ENCODE peak calls at places on chromosome 4, in six cellular contexts. One of them, this sample, is unnamed.

GRCh38 chr4:184477201-184477999 is 3.0 kb upstream of the IRF2 start:
- DNase-seq in GM10248: no peak
- DNase-seq in left ventricle myocardium inferior: no peak
- DNase-seq in heart right ventricle: no peak
- DNase-seq in foreskin fibroblast: peak
- DNase-seq in AG04449: no peak
- DNase-seq in this sample: no peak

GRCh38 chr4:145755802-145756201 is 75.9 kb downstream of the C4orf51 start:
- DNase-seq in GM10248: no peak
- DNase-seq in left ventricle myocardium inferior: no peak
- DNase-seq in heart right ventricle: no peak
- DNase-seq in foreskin fibroblast: no peak
- DNase-seq in AG04449: no peak
- DNase-seq in this sample: no peak

GRCh38 chr4:40800064-40800463 is 50.3 kb downstream of the NSUN7 start:
- DNase-seq in GM10248: peak
- DNase-seq in left ventricle myocardium inferior: no peak
- DNase-seq in heart right ventricle: no peak
- DNase-seq in foreskin fibroblast: no peak
- DNase-seq in AG04449: no peak
- DNase-seq in this sample: no peak

GRCh38 chr4:184417802-184418511 is 56.4 kb downstream of the IRF2 start:
- DNase-seq in GM10248: peak
- DNase-seq in left ventricle myocardium inferior: no peak
- DNase-seq in heart right ventricle: no peak
- DNase-seq in foreskin fibroblast: peak
- DNase-seq in AG04449: peak
- DNase-seq in this sample: no peak

GRCh38 chr4:78710536-78710935 is 65.6 kb upstream of the BMP2K start:
- DNase-seq in GM10248: no peak
- DNase-seq in left ventricle myocardium inferior: no peak
- DNase-seq in heart right ventricle: no peak
- DNase-seq in foreskin fibroblast: peak
- DNase-seq in AG04449: no peak
- DNase-seq in this sample: no peak

GRCh38 chr4:38109896-38110295 is 149.7 kb downstream of the PTTG2 start:
- DNase-seq in GM10248: no peak
- DNase-seq in left ventricle myocardium inferior: no peak
- DNase-seq in heart right ventricle: no peak
- DNase-seq in foreskin fibroblast: no peak
- DNase-seq in AG04449: no peak
- DNase-seq in this sample: no peak

GRCh38 chr4:110096406-110096805 is 102.0 kb downstream of the ELOVL6 start:
- DNase-seq in GM10248: no peak
- DNase-seq in left ventricle myocardium inferior: no peak
- DNase-seq in heart right ventricle: no peak
- DNase-seq in foreskin fibroblast: no peak
- DNase-seq in AG04449: no peak
- DNase-seq in this sample: no peak

GRCh38 chr4:153205028-153205648 is 895 bp downstream of the TRIM2 start:
- DNase-seq in GM10248: no peak
- DNase-seq in left ventricle myocardium inferior: no peak
- DNase-seq in heart right ventricle: no peak
- DNase-seq in foreskin fibroblast: no peak
- DNase-seq in AG04449: no peak
- DNase-seq in this sample: no peak

GRCh38 chr4:113881256-113881655 is 98.2 kb downstream of the ARSJ start:
- DNase-seq in GM10248: no peak
- DNase-seq in left ventricle myocardium inferior: no peak
- DNase-seq in heart right ventricle: no peak
- DNase-seq in foreskin fibroblast: peak
- DNase-seq in AG04449: no peak
- DNase-seq in this sample: no peak

GRCh38 chr4:184416913-184417734 is 57.2 kb downstream of the IRF2 start:
- DNase-seq in GM10248: peak
- DNase-seq in left ventricle myocardium inferior: no peak
- DNase-seq in heart right ventricle: no peak
- DNase-seq in foreskin fibroblast: no peak
- DNase-seq in AG04449: no peak
- DNase-seq in this sample: no peak

GRCh38 chr4:83285022-83285387 is 407 bp upstream of the COQ2 start:
- DNase-seq in GM10248: peak
- DNase-seq in left ventricle myocardium inferior: no peak
- DNase-seq in heart right ventricle: peak
- DNase-seq in foreskin fibroblast: peak
- DNase-seq in AG04449: no peak
- DNase-seq in this sample: no peak

GRCh38 chr4:71872767-71873422 is 89.0 kb upstream of the GC start:
- DNase-seq in GM10248: no peak
- DNase-seq in left ventricle myocardium inferior: no peak
- DNase-seq in heart right ventricle: no peak
- DNase-seq in foreskin fibroblast: no peak
- DNase-seq in AG04449: no peak
- DNase-seq in this sample: no peak

GRCh38 chr4:139816856-139817255 is 151.2 kb downstream of the MGST2 start:
- DNase-seq in GM10248: no peak
- DNase-seq in left ventricle myocardium inferior: no peak
- DNase-seq in heart right ventricle: no peak
- DNase-seq in foreskin fibroblast: no peak
- DNase-seq in AG04449: no peak
- DNase-seq in this sample: no peak

GRCh38 chr4:7135389-7135746 is 57.0 kb upstream of the SORCS2 start:
- DNase-seq in GM10248: no peak
- DNase-seq in left ventricle myocardium inferior: no peak
- DNase-seq in heart right ventricle: peak
- DNase-seq in foreskin fibroblast: no peak
- DNase-seq in AG04449: no peak
- DNase-seq in this sample: no peak

GRCh38 chr4:1305261-1305711 is 15.6 kb downstream of the MAEA start:
- DNase-seq in GM10248: no peak
- DNase-seq in left ventricle myocardium inferior: no peak
- DNase-seq in heart right ventricle: no peak
- DNase-seq in foreskin fibroblast: no peak
- DNase-seq in AG04449: no peak
- DNase-seq in this sample: no peak

GRCh38 chr4:122639181-122639580 is 18.3 kb upstream of the IL21 start:
- DNase-seq in GM10248: no peak
- DNase-seq in left ventricle myocardium inferior: no peak
- DNase-seq in heart right ventricle: no peak
- DNase-seq in foreskin fibroblast: no peak
- DNase-seq in AG04449: no peak
- DNase-seq in this sample: no peak

GRCh38 chr4:71268156-71268555 is 70.7 kb upstream of the SLC4A4 start:
- DNase-seq in GM10248: no peak
- DNase-seq in left ventricle myocardium inferior: no peak
- DNase-seq in heart right ventricle: no peak
- DNase-seq in foreskin fibroblast: no peak
- DNase-seq in AG04449: no peak
- DNase-seq in this sample: no peak

GRCh38 chr4:78517050-78517652 is 34.4 kb upstream of the ANXA3 start:
- DNase-seq in GM10248: no peak
- DNase-seq in left ventricle myocardium inferior: no peak
- DNase-seq in heart right ventricle: no peak
- DNase-seq in foreskin fibroblast: peak
- DNase-seq in AG04449: no peak
- DNase-seq in this sample: no peak

GRCh38 chr4:152118108-152118507 is 357.3 kb upstream of the GATB start:
- DNase-seq in GM10248: no peak
- DNase-seq in left ventricle myocardium inferior: no peak
- DNase-seq in heart right ventricle: no peak
- DNase-seq in foreskin fibroblast: no peak
- DNase-seq in AG04449: no peak
- DNase-seq in this sample: no peak

GRCh38 chr4:40731792-40732245 is 17.9 kb upstream of the NSUN7 start:
- DNase-seq in GM10248: peak
- DNase-seq in left ventricle myocardium inferior: peak
- DNase-seq in heart right ventricle: peak
- DNase-seq in foreskin fibroblast: no peak
- DNase-seq in AG04449: no peak
- DNase-seq in this sample: no peak

GRCh38 chr4:102222838-102223237 is 122.4 kb downstream of the SLC39A8 start:
- DNase-seq in GM10248: no peak
- DNase-seq in left ventricle myocardium inferior: no peak
- DNase-seq in heart right ventricle: no peak
- DNase-seq in foreskin fibroblast: no peak
- DNase-seq in AG04449: no peak
- DNase-seq in this sample: no peak

GRCh38 chr4:57490520-57490919 is 380.3 kb upstream of the IGFBP7 start:
- DNase-seq in GM10248: no peak
- DNase-seq in left ventricle myocardium inferior: no peak
- DNase-seq in heart right ventricle: peak
- DNase-seq in foreskin fibroblast: no peak
- DNase-seq in AG04449: no peak
- DNase-seq in this sample: no peak

GRCh38 chr4:57061395-57061794 is 48.8 kb downstream of the IGFBP7 start:
- DNase-seq in GM10248: no peak
- DNase-seq in left ventricle myocardium inferior: no peak
- DNase-seq in heart right ventricle: no peak
- DNase-seq in foreskin fibroblast: no peak
- DNase-seq in AG04449: no peak
- DNase-seq in this sample: no peak

GRCh38 chr4:91116861-91117260 is 989.7 kb downstream of the CCSER1 start:
- DNase-seq in GM10248: no peak
- DNase-seq in left ventricle myocardium inferior: no peak
- DNase-seq in heart right ventricle: no peak
- DNase-seq in foreskin fibroblast: no peak
- DNase-seq in AG04449: no peak
- DNase-seq in this sample: no peak

DNA sequence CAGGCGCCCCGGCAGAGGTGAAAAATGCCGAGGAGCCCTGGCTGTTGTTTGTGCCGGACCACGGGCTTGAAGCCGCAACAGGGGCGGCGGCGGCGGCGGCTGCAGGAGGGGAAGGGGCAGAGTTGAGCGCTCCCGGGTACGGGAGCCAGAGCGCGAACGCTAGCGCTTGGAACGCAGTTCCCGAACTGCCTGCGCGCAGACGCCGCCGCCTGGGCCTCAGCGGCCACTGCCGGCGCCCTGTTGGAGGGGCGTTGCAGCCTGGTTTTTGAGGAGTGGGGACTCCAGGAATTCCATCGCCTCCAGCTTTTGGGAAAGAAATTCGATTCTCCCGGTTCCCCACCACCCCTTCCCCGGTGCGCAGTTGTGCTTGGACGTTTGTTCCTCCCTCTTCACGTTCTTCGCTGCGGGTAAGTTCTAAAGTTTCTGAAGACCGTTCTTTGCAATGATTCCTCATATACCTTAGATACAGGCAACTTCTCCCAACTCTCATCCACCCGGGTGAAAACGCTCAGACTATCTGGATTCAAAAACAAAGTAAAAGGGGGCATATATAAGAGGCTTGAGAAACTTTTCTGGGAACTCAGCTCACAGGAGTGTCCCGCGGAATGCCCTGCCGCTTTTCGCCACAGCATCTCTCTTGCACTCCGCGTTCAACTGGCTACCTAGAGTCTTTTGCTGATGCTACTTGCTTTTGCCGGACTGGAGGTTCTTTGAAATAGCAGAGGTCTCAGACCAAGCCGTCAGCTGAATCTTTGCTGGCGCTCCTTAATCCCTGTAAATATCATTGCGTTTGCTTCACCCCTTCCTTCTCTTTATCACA is 1.0 kb downstream of the FAT4 start:
- DNase-seq in GM10248: peak
- DNase-seq in left ventricle myocardium inferior: peak
- DNase-seq in heart right ventricle: peak
- DNase-seq in foreskin fibroblast: peak
- DNase-seq in AG04449: no peak
- DNase-seq in this sample: peak
- TF ChIP-seq CTCF in GM10248: no peak
- TF ChIP-seq CTCF in left ventricle myocardium inferior: peak
- TF ChIP-seq CTCF in heart right ventricle: no peak
- TF ChIP-seq CTCF in foreskin fibroblast: peak
- TF ChIP-seq CTCF in AG04449: peak
- TF ChIP-seq CTCF in this sample: peak

DNA sequence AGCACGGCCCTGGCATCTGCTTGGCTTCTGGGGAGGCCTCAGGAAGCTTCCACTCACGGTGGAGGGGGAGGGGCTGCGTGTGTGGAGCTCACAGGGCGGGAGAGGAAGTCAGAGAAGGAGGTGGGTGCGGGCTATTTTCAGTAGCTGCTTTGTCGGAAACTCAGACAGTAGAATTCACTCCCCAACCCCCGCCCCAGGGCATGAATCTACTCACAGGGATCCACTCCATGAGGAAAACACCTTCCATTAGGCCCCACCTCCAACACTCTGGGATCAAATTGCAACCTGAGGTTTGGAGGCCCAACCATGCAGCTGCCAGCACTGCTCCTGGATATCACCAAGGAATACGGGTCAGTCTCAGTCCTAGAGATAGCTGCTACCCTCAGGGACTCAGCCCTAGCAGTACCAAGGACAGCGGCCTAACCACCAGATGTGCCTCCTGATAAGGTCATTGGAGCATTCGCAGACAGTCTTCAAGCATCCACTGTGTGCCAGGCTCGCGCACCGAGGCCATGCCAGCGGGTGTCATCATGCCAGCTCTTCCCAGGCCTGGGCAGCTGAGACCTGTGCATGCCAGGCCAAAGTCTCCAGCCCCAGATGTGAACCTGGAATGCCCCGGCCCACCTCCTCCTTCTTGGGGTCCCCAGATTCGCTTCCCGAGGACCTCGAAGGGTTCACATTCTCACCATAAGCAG is 102.1 kb downstream of the ADRA2C start:
- DNase-seq in GM10248: no peak
- DNase-seq in left ventricle myocardium inferior: peak
- DNase-seq in heart right ventricle: no peak
- DNase-seq in foreskin fibroblast: peak
- DNase-seq in AG04449: no peak
- DNase-seq in this sample: no peak
- TF ChIP-seq CTCF in GM10248: no peak
- TF ChIP-seq CTCF in left ventricle myocardium inferior: no peak
- TF ChIP-seq CTCF in heart right ventricle: no peak
- TF ChIP-seq CTCF in foreskin fibroblast: no peak
- TF ChIP-seq CTCF in AG04449: no peak
- TF ChIP-seq CTCF in this sample: no peak

GRCh38 chr4:142743071-142743825 is 102.9 kb downstream of the INPP4B start:
- DNase-seq in GM10248: no peak
- DNase-seq in left ventricle myocardium inferior: no peak
- DNase-seq in heart right ventricle: no peak
- DNase-seq in foreskin fibroblast: peak
- DNase-seq in AG04449: no peak
- DNase-seq in this sample: no peak

GRCh38 chr4:142741995-142742394 is 104.1 kb downstream of the INPP4B start:
- DNase-seq in GM10248: no peak
- DNase-seq in left ventricle myocardium inferior: no peak
- DNase-seq in heart right ventricle: no peak
- DNase-seq in foreskin fibroblast: no peak
- DNase-seq in AG04449: no peak
- DNase-seq in this sample: no peak
- TF ChIP-seq CTCF in GM10248: no peak
- TF ChIP-seq CTCF in left ventricle myocardium inferior: no peak
- TF ChIP-seq CTCF in heart right ventricle: no peak
- TF ChIP-seq CTCF in foreskin fibroblast: no peak
- TF ChIP-seq CTCF in AG04449: no peak
- TF ChIP-seq CTCF in this sample: no peak

DNA sequence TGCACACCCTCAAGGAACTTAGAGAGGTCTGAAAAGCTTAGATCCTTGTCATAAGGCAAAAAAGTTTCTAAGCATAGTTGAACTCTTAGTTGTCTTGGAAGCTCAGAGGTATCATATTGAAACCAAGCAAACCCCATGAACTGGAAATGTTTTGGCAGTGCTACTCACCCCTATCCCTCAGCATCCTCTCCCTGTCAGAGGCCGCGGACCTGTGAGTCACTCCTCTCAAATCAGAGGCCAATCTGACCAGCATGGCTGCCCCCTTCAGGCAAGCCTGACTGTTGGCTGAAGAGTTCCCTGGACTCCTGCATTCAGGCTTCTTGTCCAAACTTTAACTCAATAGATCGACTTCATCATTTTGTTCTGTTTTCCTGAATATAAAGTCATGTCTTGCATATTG is 69.4 kb downstream of the KCNIP4 start:
- DNase-seq in GM10248: no peak
- DNase-seq in left ventricle myocardium inferior: no peak
- DNase-seq in heart right ventricle: no peak
- DNase-seq in foreskin fibroblast: peak
- DNase-seq in AG04449: no peak
- DNase-seq in this sample: no peak
- TF ChIP-seq CTCF in GM10248: no peak
- TF ChIP-seq CTCF in left ventricle myocardium inferior: no peak
- TF ChIP-seq CTCF in heart right ventricle: no peak
- TF ChIP-seq CTCF in foreskin fibroblast: no peak
- TF ChIP-seq CTCF in AG04449: no peak
- TF ChIP-seq CTCF in this sample: no peak

This sample was measured in progenitor cell of endocrine pancreas.